ENCODE peak calls at places on chromosomes 1 and 21, in seven cellular contexts. One of them, this sample, is unnamed.
A peak's percentile ranks its signal among the peaks of the same experiment; 100 is the strongest.

GRCh38 chr1:118148034-118148433 is 37.0 kb downstream of the SPAG17 start:
- DNase-seq in stimulated activated CD4-positive, alpha-beta T cell treated with anti-CD3 and anti-CD28 coated beads, Interleukin-4, amount 100 ng/mL, for 24 hours: no peak
- DNase-seq in GM13977: no peak
- DNase-seq in BJ: no peak
- DNase-seq in RPMI7951: no peak
- DNase-seq in NCI-H526: no peak
- DNase-seq in AG08396: no peak
- DNase-seq in this sample: no peak

GRCh38 chr1:36583980-36584805 is 101.5 kb upstream of the CSF3R start:
- DNase-seq in NCI-H526: peak; percentile 37
- DNase-seq in RPMI7951: no peak
- DNase-seq in GM13977: no peak
- DNase-seq in AG08396: no peak
- DNase-seq in BJ: no peak
- DNase-seq in stimulated activated CD4-positive, alpha-beta T cell treated with anti-CD3 and anti-CD28 coated beads, Interleukin-4, amount 100 ng/mL, for 24 hours: no peak
- DNase-seq in this sample: no peak

GRCh38 chr1:64839732-64840405 is 95.0 kb downstream of the RAVER2 start:
- DNase-seq in NCI-H526: no peak
- DNase-seq in RPMI7951: no peak
- DNase-seq in GM13977: no peak
- DNase-seq in stimulated activated CD4-positive, alpha-beta T cell treated with anti-CD3 and anti-CD28 coated beads, Interleukin-4, amount 100 ng/mL, for 24 hours: no peak
- DNase-seq in AG08396: no peak
- DNase-seq in BJ: no peak
- DNase-seq in this sample: no peak

GRCh38 chr1:99180915-99181314 is 83.4 kb upstream of the PLPPR4 start:
- DNase-seq in BJ: no peak
- DNase-seq in stimulated activated CD4-positive, alpha-beta T cell treated with anti-CD3 and anti-CD28 coated beads, Interleukin-4, amount 100 ng/mL, for 24 hours: no peak
- DNase-seq in RPMI7951: peak; percentile 61
- DNase-seq in GM13977: no peak
- DNase-seq in NCI-H526: no peak
- DNase-seq in AG08396: no peak
- DNase-seq in this sample: no peak

GRCh38 chr21:42123509-42123908 is 52.4 kb downstream of the UMODL1 start:
- DNase-seq in GM13977: no peak
- DNase-seq in NCI-H526: no peak
- DNase-seq in stimulated activated CD4-positive, alpha-beta T cell treated with anti-CD3 and anti-CD28 coated beads, Interleukin-4, amount 100 ng/mL, for 24 hours: no peak
- DNase-seq in BJ: no peak
- DNase-seq in RPMI7951: no peak
- DNase-seq in AG08396: no peak
- DNase-seq in this sample: no peak

GRCh38 chr1:6956488-6957159 is 171.4 kb downstream of the CAMTA1 start:
- DNase-seq in AG08396: no peak
- DNase-seq in NCI-H526: peak; percentile 26
- DNase-seq in stimulated activated CD4-positive, alpha-beta T cell treated with anti-CD3 and anti-CD28 coated beads, Interleukin-4, amount 100 ng/mL, for 24 hours: no peak
- DNase-seq in BJ: no peak
- DNase-seq in RPMI7951: no peak
- DNase-seq in GM13977: no peak
- DNase-seq in this sample: no peak

GRCh38 chr1:12434174-12434573 is 183.8 kb downstream of the DHRS3 start:
- DNase-seq in BJ: peak; percentile 42
- DNase-seq in AG08396: no peak
- DNase-seq in NCI-H526: no peak
- DNase-seq in stimulated activated CD4-positive, alpha-beta T cell treated with anti-CD3 and anti-CD28 coated beads, Interleukin-4, amount 100 ng/mL, for 24 hours: peak; percentile 76
- DNase-seq in GM13977: peak; percentile 6
- DNase-seq in RPMI7951: peak; percentile 92
- DNase-seq in this sample: peak; percentile 21

GRCh38 chr1:56911098-56911497 is 54.7 kb downstream of the C8B start:
- DNase-seq in NCI-H526: no peak
- DNase-seq in AG08396: no peak
- DNase-seq in stimulated activated CD4-positive, alpha-beta T cell treated with anti-CD3 and anti-CD28 coated beads, Interleukin-4, amount 100 ng/mL, for 24 hours: no peak
- DNase-seq in RPMI7951: peak; percentile 3
- DNase-seq in GM13977: no peak
- DNase-seq in BJ: no peak
- DNase-seq in this sample: no peak

GRCh38 chr1:209076688-209077087 is 506.8 kb upstream of the CAMK1G start:
- DNase-seq in GM13977: peak; percentile 21
- DNase-seq in stimulated activated CD4-positive, alpha-beta T cell treated with anti-CD3 and anti-CD28 coated beads, Interleukin-4, amount 100 ng/mL, for 24 hours: no peak
- DNase-seq in BJ: no peak
- DNase-seq in NCI-H526: peak; percentile 29
- DNase-seq in AG08396: no peak
- DNase-seq in RPMI7951: peak; percentile 56
- DNase-seq in this sample: no peak

GRCh38 chr1:174726167-174726879 is 273.4 kb upstream of the CACYBP start:
- DNase-seq in RPMI7951: peak; percentile 29
- DNase-seq in stimulated activated CD4-positive, alpha-beta T cell treated with anti-CD3 and anti-CD28 coated beads, Interleukin-4, amount 100 ng/mL, for 24 hours: no peak
- DNase-seq in AG08396: peak; percentile 9
- DNase-seq in GM13977: peak; percentile 26
- DNase-seq in BJ: no peak
- DNase-seq in NCI-H526: peak; percentile 72
- DNase-seq in this sample: no peak

GRCh38 chr1:209490013-209490412 is 93.5 kb upstream of the CAMK1G start:
- DNase-seq in GM13977: no peak
- DNase-seq in stimulated activated CD4-positive, alpha-beta T cell treated with anti-CD3 and anti-CD28 coated beads, Interleukin-4, amount 100 ng/mL, for 24 hours: no peak
- DNase-seq in AG08396: no peak
- DNase-seq in RPMI7951: peak; percentile 22
- DNase-seq in NCI-H526: no peak
- DNase-seq in BJ: no peak
- DNase-seq in this sample: no peak